ENCODE peak calls at places on chromosomes 2 and 18, in five cellular contexts. A, F, W, E and X are unnamed samples.

GRCh38 chr2:178928077-178928476 is 120.9 kb upstream of the TTN start:
- DNase-seq in A (no peak), F (no peak), W (no peak), E (no peak), X (no peak)

GRCh38 chr2:205323929-205324328 is 358.4 kb upstream of the NRP2 start:
- DNase-seq in A (no peak), F (no peak), W (no peak), E (no peak), X (no peak)

GRCh38 chr2:62999905-63000304 is 50.7 kb upstream of the OTX1 start:
- DNase-seq in A (no peak), F (peak; percentile 13), W (no peak), E (no peak), X (peak; percentile 36)

GRCh38 chr18:22346968-22347611 is 70.6 kb downstream of the CTAGE1 start:
- DNase-seq in A (no peak), F (no peak), W (no peak), E (no peak), X (peak; percentile 89)

GRCh38 chr2:29532451-29532850 is 388.9 kb downstream of the ALK start:
- DNase-seq in A (no peak), F (no peak), W (no peak), E (no peak), X (no peak)

GRCh38 chr2:98460573-98461560 is 16.2 kb downstream of the INPP4A start:
- DNase-seq in A (no peak), F (peak; percentile 73), W (no peak), E (peak; percentile 67), X (no peak)

GRCh38 chr2:1942146-1942545 is 197.8 kb upstream of the PXDN start:
- DNase-seq in A (no peak), F (no peak), W (no peak), E (no peak), X (no peak)

GRCh38 chr2:68799138-68799537 is 64.5 kb downstream of the ARHGAP25 start:
- DNase-seq in A (peak; percentile 53), F (no peak), W (no peak), E (no peak), X (no peak)

GRCh38 chr2:29562896-29563295 is 358.5 kb downstream of the ALK start:
- DNase-seq in A (peak; percentile 45), F (no peak), W (no peak), E (no peak), X (no peak)

GRCh38 chr2:125418483-125418882 is 1237.5 kb upstream of the GYPC start:
- DNase-seq in A (no peak), F (no peak), W (no peak), E (no peak), X (no peak)

GRCh38 chr2:38432827-38433606 is 55.9 kb upstream of the ATL2 start:
- DNase-seq in A (no peak), F (no peak), W (no peak), E (no peak), X (no peak)

GRCh38 chr2:21772624-21773023 is 648.9 kb downstream of the TDRD15 start:
- DNase-seq in A (no peak), F (no peak), W (no peak), E (no peak), X (no peak)

GRCh38 chr2:133976659-133977058 is 277.2 kb upstream of the MGAT5 start:
- DNase-seq in A (no peak), F (no peak), W (no peak), E (no peak), X (no peak)

GRCh38 chr18:80196528-80197320 is 50.6 kb downstream of the PARD6G start:
- DNase-seq in A (no peak), F (no peak), W (no peak), E (no peak), X (no peak)

GRCh38 chr2:240219208-240219890 is 78.9 kb upstream of the OTOS start:
- DNase-seq in A (no peak), F (no peak), W (no peak), E (no peak), X (no peak)

GRCh38 chr2:186950694-186951093 is 101.7 kb upstream of the ZSWIM2 start:
- DNase-seq in A (no peak), F (no peak), W (no peak), E (no peak), X (no peak)

GRCh38 chr2:160375802-160376469 is 117.7 kb downstream of the RBMS1 start:
- DNase-seq in A (no peak), F (no peak), W (no peak), E (no peak), X (no peak)

GRCh38 chr2:11446733-11447248 is 19.2 kb downstream of the E2F6 start:
- DNase-seq in A (peak; percentile 7), F (peak; percentile 79), W (no peak), E (peak; percentile 39), X (no peak)

GRCh38 chr2:54038835-54039234 is 68.0 kb upstream of the PSME4 start:
- DNase-seq in A (no peak), F (no peak), W (no peak), E (no peak), X (no peak)